ENCODE peak calls at places on chromosomes 11 and 22, in eight cellular contexts. One of them, this sample, is unnamed.

GRCh38 chr22:45473626-45474237 is 29.0 kb upstream of the FBLN1 start:
- DNase-seq in bronchial epithelial cell: no peak
- DNase-seq in heart left ventricle: peak
- DNase-seq in neural progenitor cell: peak
- DNase-seq in epithelial cell of esophagus: no peak
- DNase-seq in activated CD8-positive, alpha-beta T cell treated with anti-CD3 and anti-CD28 coated beads for 36 hours: no peak
- DNase-seq in GM23338: no peak
- DNase-seq in adrenal gland: no peak
- DNase-seq in this sample: peak

GRCh38 chr11:47057374-47057773 is 119.3 kb downstream of the ARFGAP2 start:
- DNase-seq in adrenal gland: no peak
- DNase-seq in epithelial cell of esophagus: no peak
- DNase-seq in heart left ventricle: no peak
- DNase-seq in GM23338: peak
- DNase-seq in activated CD8-positive, alpha-beta T cell treated with anti-CD3 and anti-CD28 coated beads for 36 hours: no peak
- DNase-seq in neural progenitor cell: peak
- DNase-seq in bronchial epithelial cell: no peak
- DNase-seq in this sample: no peak

GRCh38 chr22:31177420-31178162 is 17.6 kb downstream of the RNF185 start:
- DNase-seq in GM23338: no peak
- DNase-seq in activated CD8-positive, alpha-beta T cell treated with anti-CD3 and anti-CD28 coated beads for 36 hours: no peak
- DNase-seq in adrenal gland: no peak
- DNase-seq in bronchial epithelial cell: peak
- DNase-seq in heart left ventricle: no peak
- DNase-seq in neural progenitor cell: no peak
- DNase-seq in epithelial cell of esophagus: peak
- DNase-seq in this sample: no peak

GRCh38 chr22:31045900-31046587 is 35.1 kb upstream of the SMTN start:
- DNase-seq in GM23338: no peak
- DNase-seq in activated CD8-positive, alpha-beta T cell treated with anti-CD3 and anti-CD28 coated beads for 36 hours: no peak
- DNase-seq in neural progenitor cell: peak
- DNase-seq in heart left ventricle: no peak
- DNase-seq in epithelial cell of esophagus: no peak
- DNase-seq in bronchial epithelial cell: no peak
- DNase-seq in adrenal gland: no peak
- DNase-seq in this sample: no peak

GRCh38 chr22:39556970-39557811 is 13.4 kb upstream of the CACNA1I start:
- DNase-seq in heart left ventricle: no peak
- DNase-seq in epithelial cell of esophagus: peak
- DNase-seq in bronchial epithelial cell: no peak
- DNase-seq in adrenal gland: peak
- DNase-seq in neural progenitor cell: peak
- DNase-seq in activated CD8-positive, alpha-beta T cell treated with anti-CD3 and anti-CD28 coated beads for 36 hours: peak
- DNase-seq in GM23338: peak
- DNase-seq in this sample: no peak

GRCh38 chr11:75596914-75597313 is 34.9 kb downstream of the SERPINH1 start:
- DNase-seq in heart left ventricle: no peak
- DNase-seq in GM23338: no peak
- DNase-seq in adrenal gland: no peak
- DNase-seq in epithelial cell of esophagus: no peak
- DNase-seq in neural progenitor cell: no peak
- DNase-seq in bronchial epithelial cell: no peak
- DNase-seq in activated CD8-positive, alpha-beta T cell treated with anti-CD3 and anti-CD28 coated beads for 36 hours: no peak
- DNase-seq in this sample: no peak

GRCh38 chr11:126999366-126999765 is 1.2 kb downstream of the KIRREL3 start:
- DNase-seq in bronchial epithelial cell: no peak
- DNase-seq in adrenal gland: no peak
- DNase-seq in activated CD8-positive, alpha-beta T cell treated with anti-CD3 and anti-CD28 coated beads for 36 hours: no peak
- DNase-seq in heart left ventricle: no peak
- DNase-seq in epithelial cell of esophagus: no peak
- DNase-seq in GM23338: no peak
- DNase-seq in neural progenitor cell: no peak
- DNase-seq in this sample: no peak

GRCh38 chr11:101870510-101870909 is 44.3 kb upstream of the CEP126 start:
- DNase-seq in heart left ventricle: no peak
- DNase-seq in bronchial epithelial cell: peak
- DNase-seq in activated CD8-positive, alpha-beta T cell treated with anti-CD3 and anti-CD28 coated beads for 36 hours: no peak
- DNase-seq in neural progenitor cell: no peak
- DNase-seq in GM23338: no peak
- DNase-seq in epithelial cell of esophagus: peak
- DNase-seq in adrenal gland: no peak
- DNase-seq in this sample: no peak

GRCh38 chr11:13868710-13869403 is 93.7 kb upstream of the SPON1 start:
- DNase-seq in neural progenitor cell: no peak
- DNase-seq in GM23338: no peak
- DNase-seq in bronchial epithelial cell: peak
- DNase-seq in heart left ventricle: no peak
- DNase-seq in activated CD8-positive, alpha-beta T cell treated with anti-CD3 and anti-CD28 coated beads for 36 hours: peak
- DNase-seq in adrenal gland: no peak
- DNase-seq in epithelial cell of esophagus: peak
- DNase-seq in this sample: no peak

GRCh38 chr22:48301908-48302307 is 1525.8 kb downstream of the BRD1 start:
- DNase-seq in heart left ventricle: no peak
- DNase-seq in GM23338: no peak
- DNase-seq in adrenal gland: no peak
- DNase-seq in epithelial cell of esophagus: no peak
- DNase-seq in activated CD8-positive, alpha-beta T cell treated with anti-CD3 and anti-CD28 coated beads for 36 hours: no peak
- DNase-seq in neural progenitor cell: no peak
- DNase-seq in bronchial epithelial cell: no peak
- DNase-seq in this sample: no peak
- TF ChIP-seq CTCF in heart left ventricle: no peak
- TF ChIP-seq CTCF in GM23338: no peak
- TF ChIP-seq CTCF in adrenal gland: no peak
- TF ChIP-seq CTCF in epithelial cell of esophagus: no peak
- TF ChIP-seq CTCF in activated CD8-positive, alpha-beta T cell treated with anti-CD3 and anti-CD28 coated beads for 36 hours: no peak
- TF ChIP-seq CTCF in neural progenitor cell: no peak
- TF ChIP-seq CTCF in bronchial epithelial cell: no peak
- TF ChIP-seq CTCF in this sample: no peak

GRCh38 chr22:50625568-50626313 is 2.2 kb downstream of the ARSA start:
- DNase-seq in activated CD8-positive, alpha-beta T cell treated with anti-CD3 and anti-CD28 coated beads for 36 hours: no peak
- DNase-seq in adrenal gland: no peak
- DNase-seq in heart left ventricle: peak
- DNase-seq in epithelial cell of esophagus: no peak
- DNase-seq in GM23338: peak
- DNase-seq in bronchial epithelial cell: no peak
- DNase-seq in neural progenitor cell: peak
- DNase-seq in this sample: no peak
- TF ChIP-seq CTCF in activated CD8-positive, alpha-beta T cell treated with anti-CD3 and anti-CD28 coated beads for 36 hours: no peak
- TF ChIP-seq CTCF in adrenal gland: no peak
- TF ChIP-seq CTCF in heart left ventricle: no peak
- TF ChIP-seq CTCF in epithelial cell of esophagus: no peak
- TF ChIP-seq CTCF in GM23338: peak
- TF ChIP-seq CTCF in bronchial epithelial cell: peak
- TF ChIP-seq CTCF in neural progenitor cell: peak
- TF ChIP-seq CTCF in this sample: peak

GRCh38 chr11:95264881-95265280 is 33.9 kb upstream of the SESN3 start:
- DNase-seq in GM23338: no peak
- DNase-seq in adrenal gland: no peak
- DNase-seq in neural progenitor cell: no peak
- DNase-seq in activated CD8-positive, alpha-beta T cell treated with anti-CD3 and anti-CD28 coated beads for 36 hours: no peak
- DNase-seq in epithelial cell of esophagus: no peak
- DNase-seq in bronchial epithelial cell: no peak
- DNase-seq in heart left ventricle: no peak
- DNase-seq in this sample: no peak

GRCh38 chr11:95268386-95268785 is 37.4 kb upstream of the SESN3 start:
- DNase-seq in GM23338: no peak
- DNase-seq in bronchial epithelial cell: no peak
- DNase-seq in heart left ventricle: no peak
- DNase-seq in neural progenitor cell: no peak
- DNase-seq in activated CD8-positive, alpha-beta T cell treated with anti-CD3 and anti-CD28 coated beads for 36 hours: no peak
- DNase-seq in adrenal gland: no peak
- DNase-seq in epithelial cell of esophagus: no peak
- DNase-seq in this sample: no peak

GRCh38 chr11:95266751-95267374 is 35.9 kb upstream of the SESN3 start:
- DNase-seq in heart left ventricle: no peak
- DNase-seq in bronchial epithelial cell: no peak
- DNase-seq in activated CD8-positive, alpha-beta T cell treated with anti-CD3 and anti-CD28 coated beads for 36 hours: no peak
- DNase-seq in adrenal gland: no peak
- DNase-seq in epithelial cell of esophagus: no peak
- DNase-seq in GM23338: no peak
- DNase-seq in neural progenitor cell: no peak
- DNase-seq in this sample: no peak

GRCh38 chr11:95267814-95268213 is 36.8 kb upstream of the SESN3 start:
- DNase-seq in activated CD8-positive, alpha-beta T cell treated with anti-CD3 and anti-CD28 coated beads for 36 hours: no peak
- DNase-seq in GM23338: peak
- DNase-seq in heart left ventricle: no peak
- DNase-seq in epithelial cell of esophagus: no peak
- DNase-seq in adrenal gland: no peak
- DNase-seq in neural progenitor cell: no peak
- DNase-seq in bronchial epithelial cell: no peak
- DNase-seq in this sample: no peak

DNA sequence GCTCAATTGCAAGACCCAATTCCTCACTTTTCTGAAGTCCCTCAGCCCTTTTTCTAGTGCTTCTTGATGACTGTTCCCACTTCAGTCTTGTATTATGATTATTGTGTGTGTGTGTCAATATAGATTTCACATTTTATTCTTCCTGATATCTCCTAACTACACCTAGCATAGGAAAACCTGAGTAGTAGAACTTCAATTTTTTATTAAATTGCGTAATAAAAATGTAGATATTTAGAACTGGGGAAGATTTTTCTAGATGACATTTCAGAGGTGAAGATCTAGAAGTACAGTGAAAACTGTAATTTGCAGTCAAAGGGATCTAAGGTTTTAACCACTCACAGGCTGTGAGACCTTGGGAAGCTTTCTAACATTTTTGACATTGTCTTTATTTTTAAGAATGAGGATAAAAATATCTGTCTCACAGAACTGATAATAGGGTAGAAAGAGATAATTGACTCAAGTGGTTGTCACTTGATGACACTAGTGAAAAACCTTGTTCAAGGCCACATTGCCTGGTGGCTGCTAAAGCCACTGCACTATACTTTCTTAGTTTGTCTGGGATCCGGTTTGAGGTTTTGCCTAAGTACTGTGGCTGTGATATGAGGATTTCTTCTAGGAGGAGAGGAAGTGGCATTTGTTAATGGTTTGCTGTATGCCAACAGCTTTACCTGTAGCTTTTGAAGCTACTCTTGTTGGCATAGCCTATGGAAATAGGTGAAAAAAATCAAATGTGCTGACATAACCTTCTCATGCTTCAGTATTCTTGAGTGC is 32.2 kb upstream of the SESN3 start:
- DNase-seq in adrenal gland: no peak
- DNase-seq in GM23338: no peak
- DNase-seq in activated CD8-positive, alpha-beta T cell treated with anti-CD3 and anti-CD28 coated beads for 36 hours: no peak
- DNase-seq in epithelial cell of esophagus: no peak
- DNase-seq in heart left ventricle: no peak
- DNase-seq in neural progenitor cell: no peak
- DNase-seq in bronchial epithelial cell: no peak
- DNase-seq in this sample: no peak
- TF ChIP-seq CTCF in adrenal gland: peak
- TF ChIP-seq CTCF in GM23338: no peak
- TF ChIP-seq CTCF in activated CD8-positive, alpha-beta T cell treated with anti-CD3 and anti-CD28 coated beads for 36 hours: no peak
- TF ChIP-seq CTCF in epithelial cell of esophagus: no peak
- TF ChIP-seq CTCF in heart left ventricle: no peak
- TF ChIP-seq CTCF in neural progenitor cell: no peak
- TF ChIP-seq CTCF in bronchial epithelial cell: no peak
- TF ChIP-seq CTCF in this sample: no peak

GRCh38 chr11:22633354-22633902 is 7.8 kb upstream of the FANCF start:
- DNase-seq in neural progenitor cell: no peak
- DNase-seq in bronchial epithelial cell: no peak
- DNase-seq in heart left ventricle: no peak
- DNase-seq in GM23338: peak
- DNase-seq in adrenal gland: no peak
- DNase-seq in activated CD8-positive, alpha-beta T cell treated with anti-CD3 and anti-CD28 coated beads for 36 hours: no peak
- DNase-seq in epithelial cell of esophagus: peak
- DNase-seq in this sample: no peak
- TF ChIP-seq CTCF in neural progenitor cell: peak
- TF ChIP-seq CTCF in bronchial epithelial cell: no peak
- TF ChIP-seq CTCF in heart left ventricle: no peak
- TF ChIP-seq CTCF in GM23338: peak
- TF ChIP-seq CTCF in adrenal gland: no peak
- TF ChIP-seq CTCF in activated CD8-positive, alpha-beta T cell treated with anti-CD3 and anti-CD28 coated beads for 36 hours: no peak
- TF ChIP-seq CTCF in epithelial cell of esophagus: peak
- TF ChIP-seq CTCF in this sample: peak

DNA sequence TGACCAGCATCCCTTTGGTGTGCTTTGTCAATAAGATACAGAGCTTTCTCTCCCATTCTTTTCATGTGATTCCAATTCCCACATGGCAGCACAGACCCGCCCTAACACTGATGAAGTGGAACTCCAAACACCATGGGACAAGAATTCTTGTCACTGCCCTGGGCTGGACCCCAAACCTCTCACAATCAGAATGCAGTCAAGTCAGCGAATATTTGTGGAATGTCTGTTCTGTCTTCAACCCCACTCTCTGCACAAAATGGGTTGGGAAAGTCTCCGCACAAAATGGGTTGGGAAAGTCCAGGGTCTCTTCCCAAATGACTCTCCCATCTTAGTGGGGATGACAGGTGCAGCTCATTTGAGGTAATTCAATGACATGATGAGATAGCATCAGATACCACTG is 138.9 kb upstream of the TEAD1 start:
- DNase-seq in bronchial epithelial cell: no peak
- DNase-seq in activated CD8-positive, alpha-beta T cell treated with anti-CD3 and anti-CD28 coated beads for 36 hours: no peak
- DNase-seq in neural progenitor cell: no peak
- DNase-seq in epithelial cell of esophagus: no peak
- DNase-seq in heart left ventricle: no peak
- DNase-seq in GM23338: no peak
- DNase-seq in adrenal gland: no peak
- DNase-seq in this sample: no peak
- TF ChIP-seq CTCF in bronchial epithelial cell: no peak
- TF ChIP-seq CTCF in activated CD8-positive, alpha-beta T cell treated with anti-CD3 and anti-CD28 coated beads for 36 hours: no peak
- TF ChIP-seq CTCF in neural progenitor cell: no peak
- TF ChIP-seq CTCF in epithelial cell of esophagus: no peak
- TF ChIP-seq CTCF in heart left ventricle: no peak
- TF ChIP-seq CTCF in GM23338: no peak
- TF ChIP-seq CTCF in adrenal gland: no peak
- TF ChIP-seq CTCF in this sample: no peak

GRCh38 chr11:131906963-131907362 is 536.5 kb downstream of the NTM start:
- DNase-seq in activated CD8-positive, alpha-beta T cell treated with anti-CD3 and anti-CD28 coated beads for 36 hours: no peak
- DNase-seq in epithelial cell of esophagus: no peak
- DNase-seq in adrenal gland: no peak
- DNase-seq in GM23338: peak
- DNase-seq in heart left ventricle: no peak
- DNase-seq in neural progenitor cell: no peak
- DNase-seq in bronchial epithelial cell: no peak
- DNase-seq in this sample: no peak
- TF ChIP-seq CTCF in activated CD8-positive, alpha-beta T cell treated with anti-CD3 and anti-CD28 coated beads for 36 hours: no peak
- TF ChIP-seq CTCF in epithelial cell of esophagus: peak
- TF ChIP-seq CTCF in adrenal gland: no peak
- TF ChIP-seq CTCF in GM23338: peak
- TF ChIP-seq CTCF in heart left ventricle: no peak
- TF ChIP-seq CTCF in neural progenitor cell: peak
- TF ChIP-seq CTCF in bronchial epithelial cell: no peak
- TF ChIP-seq CTCF in this sample: peak

GRCh38 chr11:104120493-104121200 is 43.3 kb downstream of the PDGFD start:
- DNase-seq in adrenal gland: no peak
- DNase-seq in GM23338: no peak
- DNase-seq in heart left ventricle: no peak
- DNase-seq in epithelial cell of esophagus: no peak
- DNase-seq in bronchial epithelial cell: no peak
- DNase-seq in neural progenitor cell: peak
- DNase-seq in activated CD8-positive, alpha-beta T cell treated with anti-CD3 and anti-CD28 coated beads for 36 hours: no peak
- DNase-seq in this sample: no peak
- TF ChIP-seq CTCF in adrenal gland: no peak
- TF ChIP-seq CTCF in GM23338: no peak
- TF ChIP-seq CTCF in heart left ventricle: no peak
- TF ChIP-seq CTCF in epithelial cell of esophagus: no peak
- TF ChIP-seq CTCF in bronchial epithelial cell: no peak
- TF ChIP-seq CTCF in neural progenitor cell: no peak
- TF ChIP-seq CTCF in activated CD8-positive, alpha-beta T cell treated with anti-CD3 and anti-CD28 coated beads for 36 hours: no peak
- TF ChIP-seq CTCF in this sample: no peak